ENCODE peak calls at places on chromosomes 3 and 15, in five cellular contexts. One of them, this sample, is unnamed.

GRCh38 chr15:75817151-75817935 is 25.9 kb upstream of the UBE2Q2 start:
- DNase-seq in psoas muscle: no peak
- DNase-seq in pons: no peak
- DNase-seq in PC-3: no peak
- DNase-seq in activated naive CD8-positive, alpha-beta T cell treated with anti-CD3 and anti-CD28 coated beads, Interleukin-2, amount 50 U/mL, for 24 hours: no peak
- DNase-seq in this sample: no peak

GRCh38 chr3:112351823-112352222 is 18.9 kb downstream of the CD200 start:
- DNase-seq in psoas muscle: no peak
- DNase-seq in PC-3: no peak
- DNase-seq in pons: no peak
- DNase-seq in activated naive CD8-positive, alpha-beta T cell treated with anti-CD3 and anti-CD28 coated beads, Interleukin-2, amount 50 U/mL, for 24 hours: no peak
- DNase-seq in this sample: no peak

GRCh38 chr15:74365619-74366445 is 1.6 kb downstream of the CYP11A1 start:
- DNase-seq in activated naive CD8-positive, alpha-beta T cell treated with anti-CD3 and anti-CD28 coated beads, Interleukin-2, amount 50 U/mL, for 24 hours: peak; percentile 44
- DNase-seq in PC-3: no peak
- DNase-seq in psoas muscle: peak; percentile 82
- DNase-seq in pons: no peak
- DNase-seq in this sample: peak; percentile 88

GRCh38 chr15:39213385-39213840 is 367.5 kb upstream of the THBS1 start:
- DNase-seq in pons: peak; percentile 66
- DNase-seq in psoas muscle: no peak
- DNase-seq in PC-3: peak; percentile 83
- DNase-seq in activated naive CD8-positive, alpha-beta T cell treated with anti-CD3 and anti-CD28 coated beads, Interleukin-2, amount 50 U/mL, for 24 hours: no peak
- DNase-seq in this sample: peak; percentile 85

GRCh38 chr3:147409143-147410121 is at the start of gene ZIC1:
- DNase-seq in psoas muscle: peak; percentile 69
- DNase-seq in PC-3: no peak
- DNase-seq in pons: peak; percentile 60
- DNase-seq in activated naive CD8-positive, alpha-beta T cell treated with anti-CD3 and anti-CD28 coated beads, Interleukin-2, amount 50 U/mL, for 24 hours: no peak
- DNase-seq in this sample: peak; percentile 93

GRCh38 chr3:45154641-45155147 is 8.5 kb upstream of the CDCP1 start:
- DNase-seq in pons: no peak
- DNase-seq in activated naive CD8-positive, alpha-beta T cell treated with anti-CD3 and anti-CD28 coated beads, Interleukin-2, amount 50 U/mL, for 24 hours: no peak
- DNase-seq in psoas muscle: no peak
- DNase-seq in PC-3: peak; percentile 93
- DNase-seq in this sample: no peak

GRCh38 chr3:100833483-100833882 is 124.2 kb downstream of the TFG start:
- DNase-seq in pons: peak; percentile 91
- DNase-seq in PC-3: no peak
- DNase-seq in activated naive CD8-positive, alpha-beta T cell treated with anti-CD3 and anti-CD28 coated beads, Interleukin-2, amount 50 U/mL, for 24 hours: no peak
- DNase-seq in psoas muscle: no peak
- DNase-seq in this sample: no peak

GRCh38 chr3:177362646-177363045 is 165.4 kb upstream of the TBL1XR1 start:
- DNase-seq in PC-3: no peak
- DNase-seq in psoas muscle: no peak
- DNase-seq in activated naive CD8-positive, alpha-beta T cell treated with anti-CD3 and anti-CD28 coated beads, Interleukin-2, amount 50 U/mL, for 24 hours: no peak
- DNase-seq in pons: no peak
- DNase-seq in this sample: no peak

GRCh38 chr15:101439285-101439919 is 50.1 kb downstream of the PCSK6 start:
- DNase-seq in PC-3: peak; percentile 10
- DNase-seq in activated naive CD8-positive, alpha-beta T cell treated with anti-CD3 and anti-CD28 coated beads, Interleukin-2, amount 50 U/mL, for 24 hours: no peak
- DNase-seq in psoas muscle: peak; percentile 73
- DNase-seq in pons: no peak
- DNase-seq in this sample: peak; percentile 53

GRCh38 chr3:3013299-3013698 is 96.9 kb downstream of the IL5RA start:
- DNase-seq in pons: no peak
- DNase-seq in psoas muscle: no peak
- DNase-seq in PC-3: no peak
- DNase-seq in activated naive CD8-positive, alpha-beta T cell treated with anti-CD3 and anti-CD28 coated beads, Interleukin-2, amount 50 U/mL, for 24 hours: no peak
- DNase-seq in this sample: no peak

GRCh38 chr15:62928242-62928995 is 114.1 kb upstream of the TPM1 start:
- DNase-seq in activated naive CD8-positive, alpha-beta T cell treated with anti-CD3 and anti-CD28 coated beads, Interleukin-2, amount 50 U/mL, for 24 hours: no peak
- DNase-seq in pons: no peak
- DNase-seq in psoas muscle: no peak
- DNase-seq in PC-3: peak; percentile 6
- DNase-seq in this sample: no peak

GRCh38 chr3:62611541-62612240 is 238.3 kb upstream of the FEZF2 start:
- DNase-seq in activated naive CD8-positive, alpha-beta T cell treated with anti-CD3 and anti-CD28 coated beads, Interleukin-2, amount 50 U/mL, for 24 hours: no peak
- DNase-seq in pons: no peak
- DNase-seq in PC-3: no peak
- DNase-seq in psoas muscle: no peak
- DNase-seq in this sample: no peak

GRCh38 chr15:63923993-63924950 is 90.5 kb upstream of the HERC1 start:
- DNase-seq in pons: no peak
- DNase-seq in activated naive CD8-positive, alpha-beta T cell treated with anti-CD3 and anti-CD28 coated beads, Interleukin-2, amount 50 U/mL, for 24 hours: no peak
- DNase-seq in PC-3: no peak
- DNase-seq in psoas muscle: no peak
- DNase-seq in this sample: no peak

GRCh38 chr15:78360426-78360825 is 20.3 kb downstream of the CRABP1 start:
- DNase-seq in psoas muscle: no peak
- DNase-seq in activated naive CD8-positive, alpha-beta T cell treated with anti-CD3 and anti-CD28 coated beads, Interleukin-2, amount 50 U/mL, for 24 hours: no peak
- DNase-seq in pons: no peak
- DNase-seq in PC-3: no peak
- DNase-seq in this sample: no peak

GRCh38 chr3:49238274-49239127 is 38.5 kb downstream of the C3orf62 start:
- DNase-seq in psoas muscle: no peak
- DNase-seq in PC-3: peak; percentile 23
- DNase-seq in activated naive CD8-positive, alpha-beta T cell treated with anti-CD3 and anti-CD28 coated beads, Interleukin-2, amount 50 U/mL, for 24 hours: no peak
- DNase-seq in pons: peak; percentile 84
- DNase-seq in this sample: peak; percentile 88

GRCh38 chr15:94174399-94174802 is 57.0 kb upstream of the MCTP2 start:
- DNase-seq in activated naive CD8-positive, alpha-beta T cell treated with anti-CD3 and anti-CD28 coated beads, Interleukin-2, amount 50 U/mL, for 24 hours: peak; percentile 13
- DNase-seq in psoas muscle: no peak
- DNase-seq in PC-3: peak; percentile 75
- DNase-seq in pons: no peak
- DNase-seq in this sample: no peak

GRCh38 chr3:191269289-191270085 is 59.7 kb upstream of the CCDC50 start:
- DNase-seq in pons: no peak
- DNase-seq in activated naive CD8-positive, alpha-beta T cell treated with anti-CD3 and anti-CD28 coated beads, Interleukin-2, amount 50 U/mL, for 24 hours: no peak
- DNase-seq in PC-3: peak; percentile 48
- DNase-seq in psoas muscle: no peak
- DNase-seq in this sample: no peak

GRCh38 chr15:57640935-57641682 is 49.4 kb downstream of the MYZAP start:
- DNase-seq in pons: peak; percentile 84
- DNase-seq in PC-3: peak; percentile 38
- DNase-seq in psoas muscle: no peak
- DNase-seq in activated naive CD8-positive, alpha-beta T cell treated with anti-CD3 and anti-CD28 coated beads, Interleukin-2, amount 50 U/mL, for 24 hours: peak; percentile 22
- DNase-seq in this sample: no peak

GRCh38 chr15:31485911-31486461 is 159.4 kb downstream of the KLF13 start:
- DNase-seq in pons: no peak
- DNase-seq in psoas muscle: no peak
- DNase-seq in activated naive CD8-positive, alpha-beta T cell treated with anti-CD3 and anti-CD28 coated beads, Interleukin-2, amount 50 U/mL, for 24 hours: no peak
- DNase-seq in PC-3: no peak
- DNase-seq in this sample: peak; percentile 16

GRCh38 chr3:54772046-54772445 is 155.8 kb downstream of the LRTM1 start:
- DNase-seq in activated naive CD8-positive, alpha-beta T cell treated with anti-CD3 and anti-CD28 coated beads, Interleukin-2, amount 50 U/mL, for 24 hours: no peak
- DNase-seq in pons: no peak
- DNase-seq in psoas muscle: no peak
- DNase-seq in PC-3: no peak
- DNase-seq in this sample: no peak